ENCODE peak calls at places on chromosomes 3 and 15, in four cellular contexts. One of them, this sample, is unnamed.

GRCh38 chr3:114333180-114333922 is 39.5 kb downstream of the TIGIT start:
- DNase-seq in BJ: peak; percentile 14
- DNase-seq in fibroblast of mammary gland: peak; percentile 25
- DNase-seq in colonic mucosa: no peak
- DNase-seq in this sample: no peak

GRCh38 chr15:78761020-78761419 is 50.2 kb downstream of the ADAMTS7 start:
- DNase-seq in fibroblast of mammary gland: no peak
- DNase-seq in colonic mucosa: no peak
- DNase-seq in BJ: no peak
- DNase-seq in this sample: no peak

GRCh38 chr3:168870892-168871291 is 775.2 kb upstream of the GOLIM4 start:
- DNase-seq in colonic mucosa: no peak
- DNase-seq in fibroblast of mammary gland: peak; percentile 8
- DNase-seq in BJ: no peak
- DNase-seq in this sample: no peak

GRCh38 chr15:31060429-31061140 is 40.9 kb downstream of the TRPM1 start:
- DNase-seq in BJ: no peak
- DNase-seq in fibroblast of mammary gland: no peak
- DNase-seq in colonic mucosa: no peak
- DNase-seq in this sample: no peak

GRCh38 chr3:109952924-109953323 is 615.6 kb upstream of the DPPA4 start:
- DNase-seq in BJ: no peak
- DNase-seq in colonic mucosa: no peak
- DNase-seq in fibroblast of mammary gland: peak; percentile 47
- DNase-seq in this sample: no peak

GRCh38 chr15:69200773-69201745 is 40.6 kb downstream of the GLCE start:
- DNase-seq in BJ: no peak
- DNase-seq in fibroblast of mammary gland: no peak
- DNase-seq in colonic mucosa: peak; percentile 62
- DNase-seq in this sample: no peak

GRCh38 chr15:68492855-68493254 is 60.9 kb upstream of the ITGA11 start:
- DNase-seq in fibroblast of mammary gland: peak; percentile 72
- DNase-seq in colonic mucosa: no peak
- DNase-seq in BJ: no peak
- DNase-seq in this sample: peak; percentile 22

GRCh38 chr15:42133892-42134502 is 22.4 kb downstream of the PLA2G4F start:
- DNase-seq in fibroblast of mammary gland: peak; percentile 30
- DNase-seq in colonic mucosa: peak; percentile 78
- DNase-seq in BJ: no peak
- DNase-seq in this sample: peak; percentile 35

GRCh38 chr15:89495638-89496145 is 691 bp downstream of the RHCG start:
- DNase-seq in BJ: no peak
- DNase-seq in colonic mucosa: no peak
- DNase-seq in fibroblast of mammary gland: no peak
- DNase-seq in this sample: no peak

GRCh38 chr3:98734737-98735136 is 28.4 kb upstream of the ST3GAL6 start:
- DNase-seq in BJ: no peak
- DNase-seq in fibroblast of mammary gland: no peak
- DNase-seq in colonic mucosa: no peak
- DNase-seq in this sample: no peak

GRCh38 chr15:76398301-76398700 is 61.7 kb downstream of the ISL2 start:
- DNase-seq in fibroblast of mammary gland: no peak
- DNase-seq in BJ: no peak
- DNase-seq in colonic mucosa: no peak
- DNase-seq in this sample: no peak

GRCh38 chr3:69998759-69999158 is 774 bp upstream of the SAMMSON start:
- DNase-seq in BJ: no peak
- DNase-seq in fibroblast of mammary gland: no peak
- DNase-seq in colonic mucosa: no peak
- DNase-seq in this sample: no peak

GRCh38 chr15:39888243-39888642 is 31.8 kb downstream of the GPR176 start:
- DNase-seq in colonic mucosa: no peak
- DNase-seq in fibroblast of mammary gland: no peak
- DNase-seq in BJ: no peak
- DNase-seq in this sample: no peak

GRCh38 chr3:158659454-158660237 is 12.8 kb downstream of the LXN start:
- DNase-seq in colonic mucosa: peak; percentile 67
- DNase-seq in BJ: no peak
- DNase-seq in fibroblast of mammary gland: peak; percentile 85
- DNase-seq in this sample: peak; percentile 77

GRCh38 chr3:106276755-106277612 is 408.2 kb upstream of the CBLB start:
- DNase-seq in colonic mucosa: no peak
- DNase-seq in fibroblast of mammary gland: no peak
- DNase-seq in BJ: no peak
- DNase-seq in this sample: no peak

GRCh38 chr15:37837276-37837675 is 97.2 kb upstream of the TMCO5A start:
- DNase-seq in colonic mucosa: no peak
- DNase-seq in fibroblast of mammary gland: peak; percentile 18
- DNase-seq in BJ: no peak
- DNase-seq in this sample: peak; percentile 38

GRCh38 chr15:40065166-40065565 is 26.2 kb upstream of the SRP14 start:
- DNase-seq in fibroblast of mammary gland: no peak
- DNase-seq in colonic mucosa: no peak
- DNase-seq in BJ: no peak
- DNase-seq in this sample: no peak

GRCh38 chr15:101267320-101268104 is 9.8 kb downstream of the SELENOS start:
- DNase-seq in fibroblast of mammary gland: peak; percentile 92
- DNase-seq in colonic mucosa: peak; percentile 49
- DNase-seq in BJ: peak; percentile 69
- DNase-seq in this sample: peak; percentile 87

GRCh38 chr15:69451951-69452701 is 492 bp upstream of the RPLP1 start:
- DNase-seq in fibroblast of mammary gland: peak; percentile 64
- DNase-seq in BJ: no peak
- DNase-seq in colonic mucosa: no peak
- DNase-seq in this sample: peak; percentile 30

GRCh38 chr15:88497109-88497761 is 29.7 kb downstream of the MRPS11 start:
- DNase-seq in colonic mucosa: no peak
- DNase-seq in fibroblast of mammary gland: no peak
- DNase-seq in BJ: no peak
- DNase-seq in this sample: no peak

GRCh38 chr3:172210355-172210754 is 171.0 kb downstream of the FNDC3B start:
- DNase-seq in fibroblast of mammary gland: peak; percentile 58
- DNase-seq in BJ: no peak
- DNase-seq in colonic mucosa: no peak
- DNase-seq in this sample: no peak

GRCh38 chr15:26032162-26032846 is 169.2 kb upstream of the ATP10A start:
- DNase-seq in fibroblast of mammary gland: no peak
- DNase-seq in colonic mucosa: no peak
- DNase-seq in BJ: no peak
- DNase-seq in this sample: no peak

GRCh38 chr3:41148901-41149300 is 50.4 kb upstream of the CTNNB1 start:
- DNase-seq in BJ: no peak
- DNase-seq in colonic mucosa: no peak
- DNase-seq in fibroblast of mammary gland: no peak
- DNase-seq in this sample: no peak

GRCh38 chr3:41141431-41142164 is 57.7 kb upstream of the CTNNB1 start:
- DNase-seq in fibroblast of mammary gland: no peak
- DNase-seq in colonic mucosa: no peak
- DNase-seq in BJ: no peak
- DNase-seq in this sample: no peak

GRCh38 chr3:41143421-41144031 is 55.8 kb upstream of the CTNNB1 start:
- DNase-seq in fibroblast of mammary gland: no peak
- DNase-seq in colonic mucosa: no peak
- DNase-seq in BJ: no peak
- DNase-seq in this sample: no peak

GRCh38 chr3:41148446-41148845 is 50.9 kb upstream of the CTNNB1 start:
- DNase-seq in colonic mucosa: no peak
- DNase-seq in BJ: no peak
- DNase-seq in fibroblast of mammary gland: no peak
- DNase-seq in this sample: no peak

GRCh38 chr3:41144631-41145030 is 54.7 kb upstream of the CTNNB1 start:
- DNase-seq in fibroblast of mammary gland: no peak
- DNase-seq in colonic mucosa: no peak
- DNase-seq in BJ: no peak
- DNase-seq in this sample: no peak
- TF ChIP-seq CTCF in fibroblast of mammary gland: no peak
- TF ChIP-seq CTCF in colonic mucosa: no peak
- TF ChIP-seq CTCF in BJ: no peak
- TF ChIP-seq CTCF in this sample: no peak

DNA sequence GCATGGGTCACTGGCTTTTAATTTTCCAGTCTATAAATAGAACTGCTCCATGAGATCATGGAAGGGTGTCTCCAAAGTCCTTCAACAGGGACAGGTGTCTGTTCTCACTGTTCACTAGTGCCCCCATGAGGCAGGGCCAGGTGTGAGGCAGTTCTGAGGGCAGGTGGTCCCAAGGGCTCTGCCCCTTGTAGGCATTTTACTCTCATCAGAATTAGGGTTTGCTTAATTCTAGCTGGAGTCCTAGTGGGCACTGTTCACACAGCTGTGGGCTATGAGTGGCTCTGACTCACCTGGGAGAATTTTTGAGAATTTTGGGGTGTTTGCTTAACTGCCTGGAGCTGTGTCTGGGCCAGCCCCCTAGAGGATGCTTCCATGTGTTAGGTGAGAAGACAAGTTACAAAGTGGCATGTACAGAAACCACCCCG is 248.0 kb upstream of the LYSMD4 start:
- DNase-seq in colonic mucosa: no peak
- DNase-seq in BJ: no peak
- DNase-seq in fibroblast of mammary gland: no peak
- DNase-seq in this sample: no peak
- TF ChIP-seq CTCF in colonic mucosa: no peak
- TF ChIP-seq CTCF in BJ: no peak
- TF ChIP-seq CTCF in fibroblast of mammary gland: no peak
- TF ChIP-seq CTCF in this sample: no peak

DNA sequence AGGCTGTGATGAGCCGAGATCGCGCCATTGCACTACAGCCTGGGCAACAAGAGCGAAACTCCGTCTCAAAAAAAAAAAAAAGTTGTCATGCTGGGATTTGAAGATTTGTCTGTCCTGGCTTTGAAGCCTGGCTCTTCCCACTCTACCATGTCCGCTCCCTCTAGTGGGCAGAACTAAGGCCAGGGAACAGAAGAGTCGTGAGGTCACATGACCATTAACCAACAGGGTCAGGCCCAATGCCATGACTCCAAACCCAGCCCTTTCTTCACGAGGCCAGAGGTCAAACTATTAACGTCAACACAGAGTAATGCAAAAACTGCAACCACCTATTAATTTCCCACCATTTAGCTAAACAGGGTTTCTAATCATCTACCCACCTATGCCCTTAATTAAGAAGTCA is 212.1 kb downstream of the ADAMTS17 start:
- DNase-seq in colonic mucosa: no peak
- DNase-seq in BJ: no peak
- DNase-seq in fibroblast of mammary gland: no peak
- DNase-seq in this sample: no peak
- TF ChIP-seq CTCF in colonic mucosa: no peak
- TF ChIP-seq CTCF in BJ: no peak
- TF ChIP-seq CTCF in fibroblast of mammary gland: no peak
- TF ChIP-seq CTCF in this sample: no peak

GRCh38 chr15:34367128-34368081 is at the start of gene LPCAT4:
- DNase-seq in colonic mucosa: peak; percentile 93
- DNase-seq in fibroblast of mammary gland: peak; percentile 78
- DNase-seq in BJ: peak; percentile 26
- DNase-seq in this sample: peak; percentile 66
- TF ChIP-seq CTCF in colonic mucosa: peak; percentile 96
- TF ChIP-seq CTCF in fibroblast of mammary gland: peak; percentile 74
- TF ChIP-seq CTCF in BJ: peak; percentile 96
- TF ChIP-seq CTCF in this sample: peak; percentile 95

DNA sequence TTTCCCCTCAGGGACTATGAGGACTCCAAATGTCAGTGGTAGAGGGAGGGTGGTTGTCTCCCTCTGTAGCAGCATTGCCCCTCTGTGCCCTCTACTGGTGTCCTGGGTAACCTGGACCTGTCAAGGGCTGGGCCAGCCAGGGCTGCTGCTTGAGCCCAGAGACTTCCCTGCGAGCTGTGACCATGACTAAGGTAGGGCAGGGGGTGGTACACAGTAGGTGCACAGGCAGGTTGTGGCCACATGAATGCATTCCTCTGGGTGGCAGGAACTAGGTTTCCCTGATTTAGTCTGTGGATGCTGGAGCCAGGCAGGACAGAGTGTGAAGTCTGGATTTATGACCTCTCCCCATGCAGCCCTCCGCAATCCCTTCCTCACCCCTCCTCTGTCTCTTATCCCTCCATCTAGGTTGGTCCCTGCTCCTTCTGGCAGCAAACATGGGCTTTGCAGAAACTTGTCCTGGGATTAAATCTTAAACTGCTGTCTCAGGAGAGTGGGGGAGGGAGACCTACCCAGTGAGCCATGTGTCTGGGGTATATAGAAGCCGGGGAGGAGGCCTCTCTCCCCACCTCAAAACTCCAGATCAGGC is 8.7 kb upstream of the SEMA3F start:
- DNase-seq in colonic mucosa: no peak
- DNase-seq in fibroblast of mammary gland: no peak
- DNase-seq in BJ: no peak
- DNase-seq in this sample: no peak
- TF ChIP-seq CTCF in colonic mucosa: no peak
- TF ChIP-seq CTCF in fibroblast of mammary gland: no peak
- TF ChIP-seq CTCF in BJ: peak; percentile 20
- TF ChIP-seq CTCF in this sample: peak; percentile 12

GRCh38 chr3:34683851-34684250 is 885.4 kb downstream of the PDCD6IP start:
- DNase-seq in colonic mucosa: peak; percentile 57
- DNase-seq in BJ: no peak
- DNase-seq in fibroblast of mammary gland: peak; percentile 40
- DNase-seq in this sample: peak; percentile 40
- TF ChIP-seq CTCF in colonic mucosa: peak; percentile 47
- TF ChIP-seq CTCF in BJ: peak; percentile 65
- TF ChIP-seq CTCF in fibroblast of mammary gland: peak; percentile 46
- TF ChIP-seq CTCF in this sample: peak; percentile 77